ENCODE peak calls at places on chromosomes 2 and 18, in eight cellular contexts. S, T, K, R, Q, F, N and X are unnamed samples.

GRCh38 chr2:136375017-136375901 is 257.3 kb upstream of the CXCR4 start:
- ATAC-seq in S (no peak), T (peak), K (no peak), R (no peak), Q (peak), F (no peak), N (no peak), X (peak)

GRCh38 chr18:13566941-13567762 is 159.2 kb downstream of the FAM210A start:
- ATAC-seq in S (peak), T (peak), K (peak), R (peak), Q (peak), F (peak), N (peak), X (peak)

GRCh38 chr2:182767578-182767977 is 51.5 kb downstream of the DNAJC10 start:
- ATAC-seq in S (peak), T (no peak), K (peak), R (no peak), Q (no peak), F (no peak), N (no peak), X (no peak)

GRCh38 chr2:233349005-233349998 is 5.0 kb upstream of the DGKD start:
- ATAC-seq in S (no peak), T (no peak), K (peak), R (peak), Q (no peak), F (no peak), N (peak), X (no peak)

GRCh38 chr2:225025917-225026571 is 16.2 kb downstream of the DOCK10 start:
- ATAC-seq in S (peak), T (no peak), K (peak), R (peak), Q (peak), F (peak), N (peak), X (peak)

GRCh38 chr18:22563098-22563707 is 145.5 kb upstream of the CTAGE1 start:
- ATAC-seq in S (peak), T (peak), K (peak), R (peak), Q (peak), F (peak), N (peak), X (no peak)

GRCh38 chr2:7097353-7097895 is 180.2 kb downstream of the RNF144A start:
- ATAC-seq in S (peak), T (peak), K (peak), R (peak), Q (peak), F (peak), N (peak), X (peak)

GRCh38 chr2:234881413-234882241 is 70.2 kb upstream of the SH3BP4 start:
- ATAC-seq in S (peak), T (peak), K (peak), R (peak), Q (no peak), F (peak), N (peak), X (peak)

GRCh38 chr18:8722946-8723477 is 17.7 kb downstream of the MTCL1 start:
- ATAC-seq in S (no peak), T (no peak), K (peak), R (no peak), Q (no peak), F (no peak), N (no peak), X (no peak)

GRCh38 chr18:36086186-36086585 is 18.8 kb upstream of the RPRD1A start:
- ATAC-seq in S (no peak), T (no peak), K (no peak), R (no peak), Q (no peak), F (no peak), N (no peak), X (no peak)

GRCh38 chr2:155872396-155872795 is 460.1 kb downstream of the NR4A2 start:
- ATAC-seq in S (peak), T (no peak), K (no peak), R (no peak), Q (no peak), F (no peak), N (no peak), X (no peak)

GRCh38 chr2:160417745-160418397 is 75.7 kb downstream of the RBMS1 start:
- ATAC-seq in S (peak), T (peak), K (no peak), R (no peak), Q (peak), F (peak), N (peak), X (peak)

GRCh38 chr2:19855528-19856431 is 46.0 kb downstream of the TTC32 start:
- ATAC-seq in S (no peak), T (no peak), K (no peak), R (no peak), Q (no peak), F (no peak), N (no peak), X (no peak)

GRCh38 chr18:74501386-74501785 is 5.2 kb downstream of the CNDP2 start:
- ATAC-seq in S (peak), T (no peak), K (no peak), R (no peak), Q (no peak), F (no peak), N (no peak), X (no peak)

GRCh38 chr2:143128681-143129580 is at the start of gene ARHGAP15:
- ATAC-seq in S (no peak), T (peak), K (peak), R (peak), Q (peak), F (peak), N (peak), X (peak)

GRCh38 chr2:213420829-213421385 is 136.6 kb downstream of the SPAG16 start:
- ATAC-seq in S (no peak), T (no peak), K (no peak), R (peak), Q (no peak), F (no peak), N (no peak), X (no peak)

GRCh38 chr2:237766334-237766733 is 32.2 kb upstream of the RBM44 start:
- ATAC-seq in S (no peak), T (no peak), K (no peak), R (peak), Q (no peak), F (no peak), N (no peak), X (no peak)

GRCh38 chr2:216195565-216195978 is 86.4 kb downstream of the XRCC5 start:
- ATAC-seq in S (peak), T (peak), K (no peak), R (no peak), Q (no peak), F (no peak), N (no peak), X (peak)

GRCh38 chr2:24860631-24861030 is 59.4 kb downstream of the ADCY3 start:
- ATAC-seq in S (no peak), T (no peak), K (no peak), R (no peak), Q (no peak), F (no peak), N (no peak), X (no peak)

GRCh38 chr18:12574494-12575185 is 83.3 kb downstream of the SPIRE1 start:
- ATAC-seq in S (no peak), T (no peak), K (no peak), R (peak), Q (no peak), F (no peak), N (no peak), X (no peak)

GRCh38 chr2:96580771-96581170 is 44.2 kb downstream of the ARID5A start:
- ATAC-seq in S (peak), T (no peak), K (peak), R (no peak), Q (no peak), F (no peak), N (no peak), X (no peak)

GRCh38 chr2:100807707-100808106 is 12.2 kb upstream of the NPAS2 start:
- ATAC-seq in S (no peak), T (no peak), K (no peak), R (no peak), Q (no peak), F (no peak), N (no peak), X (no peak)

GRCh38 chr2:19559596-19560240 is 201.3 kb upstream of the OSR1 start:
- ATAC-seq in S (peak), T (no peak), K (peak), R (no peak), Q (no peak), F (peak), N (peak), X (no peak)

GRCh38 chr2:230905448-230906430 is 19.3 kb downstream of the GPR55 start:
- ATAC-seq in S (no peak), T (peak), K (no peak), R (no peak), Q (peak), F (peak), N (peak), X (peak)